ENCODE peak calls at places on chromosomes 16 and 17, in four cellular contexts. S is Caco-2, M is NCI-H2081, B is fibroblast of lung. Q is an unnamed sample.
A peak's percentile ranks its signal among the peaks of the same experiment; 100 is the strongest.

GRCh38 chr16:667780-668518 is at the start of gene RHOT2:
- DNase-seq in S (peak; percentile 94), M (peak; percentile 88), B (peak; percentile 88), Q (peak; percentile 84)

GRCh38 chr17:57928898-57929297 is 26.3 kb downstream of the CUEDC1 start:
- DNase-seq in S (no peak), M (no peak), B (no peak), Q (no peak)

GRCh38 chr17:19753049-19753444 is 4.9 kb upstream of the ALDH3A1 start:
- DNase-seq in S (no peak), M (peak; percentile 9), B (peak; percentile 55), Q (peak; percentile 38)

GRCh38 chr16:52617591-52617990 is 70.6 kb upstream of the TOX3 start:
- DNase-seq in S (no peak), M (no peak), B (no peak), Q (no peak)

GRCh38 chr17:40480501-40481003 is 20.9 kb downstream of the TNS4 start:
- DNase-seq in S (no peak), M (peak; percentile 29), B (peak; percentile 81), Q (no peak)

GRCh38 chr16:27698266-27698665 is 148.3 kb downstream of the KATNIP start:
- DNase-seq in S (peak; percentile 14), M (no peak), B (no peak), Q (no peak)

GRCh38 chr17:75124041-75124818 is 7.3 kb downstream of the NT5C start:
- DNase-seq in S (peak; percentile 47), M (peak; percentile 29), B (peak; percentile 65), Q (peak; percentile 84)

GRCh38 chr16:18841833-18842525 is 40.6 kb upstream of the ARL6IP1 start:
- DNase-seq in S (no peak), M (no peak), B (no peak), Q (no peak)

GRCh38 chr16:82936941-82937551 is 310.3 kb downstream of the CDH13 start:
- DNase-seq in S (no peak), M (no peak), B (peak; percentile 50), Q (no peak)

GRCh38 chr16:86436466-86437185 is 73.7 kb upstream of the FOXF1 start:
- DNase-seq in S (no peak), M (no peak), B (no peak), Q (no peak)

GRCh38 chr17:44203731-44204452 is 4.2 kb upstream of the ATXN7L3 start:
- DNase-seq in S (peak; percentile 60), M (peak; percentile 60), B (peak; percentile 72), Q (peak; percentile 38)

GRCh38 chr16:90011908-90012501 is 7.3 kb downstream of the DBNDD1 start:
- DNase-seq in S (no peak), M (no peak), B (no peak), Q (no peak)